ENCODE peak calls at places on chromosomes 4 and X, in five cellular contexts. V, U, P, M and F are unnamed samples.

GRCh38 chr4:67779631-67780030 is 25.4 kb upstream of the GNRHR start:
- DNase-seq in U (no peak), M (no peak), V (no peak), P (no peak), F (no peak)

GRCh38 chr4:95610170-95610569 is 61.4 kb upstream of the UNC5C start:
- DNase-seq in V (no peak), P (no peak), U (no peak), M (no peak), F (no peak)

GRCh38 chr4:73816814-73817213 is 19.7 kb upstream of the CXCL6 start:
- DNase-seq in U (no peak), V (no peak), P (peak; percentile 29), M (no peak), F (peak; percentile 57)

GRCh38 chrX:133726211-133726630 is 259.2 kb downstream of the GPC3 start:
- DNase-seq in P (no peak), M (no peak), U (no peak), V (no peak), F (peak; percentile 15)

GRCh38 chr4:61994036-61994435 is 793.9 kb downstream of the ADGRL3 start:
- DNase-seq in U (no peak), M (no peak), P (no peak), V (no peak), F (no peak)

GRCh38 chr4:106851686-106852085 is 184.4 kb downstream of the DKK2 start:
- DNase-seq in U (no peak), P (no peak), V (no peak), M (no peak), F (no peak)

GRCh38 chrX:113033966-113034680 is 193.5 kb upstream of the AMOT start:
- DNase-seq in V (no peak), M (no peak), U (no peak), P (no peak), F (no peak)

GRCh38 chr4:123833156-123833555 is 436.6 kb downstream of the SPRY1 start:
- DNase-seq in V (no peak), P (no peak), M (no peak), U (no peak), F (no peak)

GRCh38 chr4:24924309-24924781 is 11.5 kb upstream of the CCDC149 start:
- DNase-seq in V (no peak), P (no peak), U (no peak), M (no peak), F (peak; percentile 94)

GRCh38 chr4:113871080-113871479 is 108.4 kb downstream of the ARSJ start:
- DNase-seq in M (no peak), P (no peak), V (no peak), U (no peak), F (no peak)

GRCh38 chrX:119488749-119489148 is 20.5 kb downstream of the SLC25A5 start:
- DNase-seq in M (peak; percentile 14), P (peak; percentile 45), V (no peak), U (no peak), F (peak; percentile 21)